ENCODE peak calls at places on chromosomes 4 and X, in five cellular contexts. W, F, A, S and K are unnamed samples.

GRCh38 chrX:45903781-45904201 is 641.4 kb downstream of the ZNF674 start:
- DNase-seq in S (no peak), W (no peak), A (no peak), F (no peak), K (no peak)

GRCh38 chr4:80024335-80024734 is 48.7 kb downstream of the ANTXR2 start:
- DNase-seq in W (no peak), S (no peak), A (no peak), F (no peak), K (no peak)

GRCh38 chrX:84339507-84340364 is 151.7 kb upstream of the RPS6KA6 start:
- DNase-seq in F (peak), S (no peak), W (no peak), A (no peak), K (no peak)

GRCh38 chrX:38859602-38860001 is 58.3 kb downstream of the MID1IP1 start:
- DNase-seq in W (no peak), S (no peak), A (no peak), F (peak), K (no peak)

GRCh38 chr4:113684534-113685091 is 76.9 kb downstream of the CAMK2D start:
- DNase-seq in S (no peak), F (peak), W (peak), A (no peak), K (no peak)

GRCh38 chr4:1410491-1411325 is 4.5 kb upstream of the NKX1-1 start:
- DNase-seq in S (peak), A (no peak), F (peak), W (peak), K (no peak)

GRCh38 chr4:128364565-128364964 is 77.0 kb upstream of the PGRMC2 start:
- DNase-seq in W (no peak), F (no peak), A (no peak), S (no peak), K (no peak)

GRCh38 chrX:50648151-50648550 is 165.8 kb downstream of the SHROOM4 start:
- DNase-seq in A (no peak), W (no peak), S (no peak), F (peak), K (no peak)

GRCh38 chr4:124684301-124684700 is 28.2 kb downstream of the ANKRD50 start:
- DNase-seq in F (no peak), A (no peak), S (no peak), W (no peak), K (no peak)

GRCh38 chr4:141169391-141169790 is 36.1 kb upstream of the RNF150 start:
- DNase-seq in A (no peak), F (no peak), W (no peak), S (no peak), K (no peak)

GRCh38 chrX:49308604-49309269 is 5.3 kb downstream of the GAGE10 start:
- DNase-seq in A (peak), W (no peak), F (peak), S (no peak), K (no peak)

GRCh38 chrX:107673933-107674479 is 45.7 kb downstream of the PRPS1 start:
- DNase-seq in F (peak), S (no peak), W (peak), A (peak), K (peak)

GRCh38 chr4:49044270-49044669 is 58.2 kb downstream of the CWH43 start:
- DNase-seq in S (no peak), W (no peak), F (peak), A (no peak), K (no peak)

GRCh38 chr4:57102050-57102564 is 8.1 kb downstream of the IGFBP7 start:
- DNase-seq in F (peak), A (no peak), S (no peak), W (peak), K (no peak)

GRCh38 chrX:67717571-67717970 is 173.8 kb downstream of the AR start:
- DNase-seq in A (no peak), W (no peak), F (no peak), S (no peak), K (no peak)

GRCh38 chrX:124771292-124771691 is 424.9 kb downstream of the SH2D1A start:
- DNase-seq in S (no peak), F (no peak), A (no peak), W (no peak), K (no peak)

GRCh38 chr4:17924189-17924588 is 97.4 kb downstream of the LCORL start:
- DNase-seq in F (no peak), A (no peak), S (no peak), W (no peak), K (no peak)

GRCh38 chrX:16466640-16467432 is 183.1 kb upstream of the S100G start:
- DNase-seq in W (no peak), F (peak), A (no peak), S (no peak), K (no peak)

GRCh38 chrX:13667940-13668339 is 15.0 kb downstream of the TCEANC start:
- DNase-seq in A (no peak), S (no peak), F (no peak), W (no peak), K (no peak)

GRCh38 chrX:114058988-114059418 is 524.9 kb upstream of the HTR2C start:
- DNase-seq in W (no peak), F (no peak), A (no peak), S (no peak), K (no peak)

GRCh38 chrX:150753968-150754367 is 60.8 kb downstream of the MTMR1 start:
- DNase-seq in A (no peak), S (no peak), F (no peak), W (no peak), K (no peak)

GRCh38 chrX:97308161-97308560 is 424.5 kb downstream of the RPA4 start:
- DNase-seq in S (no peak), A (no peak), W (no peak), F (peak), K (no peak)

GRCh38 chr4:106502106-106502699 is 133.6 kb upstream of the GIMD1 start:
- DNase-seq in A (no peak), W (no peak), F (peak), S (no peak), K (peak)

GRCh38 chrX:146602246-146602645 is 207.3 kb upstream of the CXorf51B start:
- DNase-seq in W (no peak), A (no peak), F (no peak), S (no peak), K (no peak)

DNA sequence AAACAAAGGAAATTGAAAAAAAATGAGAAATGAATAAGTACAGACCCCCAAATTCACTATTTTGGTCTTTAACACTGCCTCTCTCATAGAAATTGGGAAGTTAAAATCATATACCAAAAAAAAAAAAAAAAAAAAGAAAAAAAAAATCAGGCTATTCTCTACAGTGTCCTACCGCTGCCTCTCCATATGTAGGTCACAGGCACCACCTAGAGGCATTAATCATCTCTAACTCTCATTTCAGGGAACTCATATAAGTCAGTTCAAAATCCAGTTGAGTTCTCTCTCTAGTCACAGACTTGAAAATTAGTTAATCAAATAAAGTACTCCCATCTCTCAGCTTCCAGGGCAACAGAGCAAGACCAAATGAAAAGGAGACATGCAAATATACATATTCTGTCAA is 47.9 kb downstream of the COX18 start:
- DNase-seq in F (peak), A (no peak), W (no peak), S (no peak), K (no peak)
- TF ChIP-seq CTCF in F (peak), A (no peak), W (no peak), S (peak), K (no peak)

DNA sequence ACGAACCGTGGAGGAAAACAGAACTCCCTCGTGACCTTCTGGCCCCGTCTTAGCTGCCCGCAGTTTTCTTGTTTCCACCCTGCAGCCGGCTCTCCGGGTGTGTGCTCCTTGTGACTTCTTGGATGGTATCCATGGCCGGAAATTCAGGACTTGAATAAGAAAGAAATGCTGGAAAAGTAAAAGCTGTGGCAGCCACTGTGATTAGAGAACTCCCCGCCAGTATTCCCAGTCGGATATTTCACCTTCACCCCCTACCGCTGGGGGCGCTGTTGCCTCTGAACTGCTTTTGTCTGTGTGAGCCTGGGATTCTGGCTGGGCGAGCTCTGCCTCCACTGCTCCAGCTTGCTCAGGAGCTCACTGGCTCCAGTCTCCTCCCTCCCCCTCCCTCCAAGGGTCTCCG is 41.5 kb upstream of the CYP4V2 start:
- DNase-seq in S (no peak), A (no peak), F (peak), W (no peak), K (no peak)
- TF ChIP-seq CTCF in S (no peak), A (peak), F (peak), W (peak), K (no peak)

GRCh38 chr4:76308548-76308947 is 2.0 kb downstream of the STBD1 start:
- DNase-seq in F (peak), S (no peak), W (no peak), A (no peak), K (no peak)

GRCh38 chr4:76306882-76307669 is 543 bp downstream of the STBD1 start:
- DNase-seq in W (no peak), F (peak), A (peak), S (no peak), K (no peak)

GRCh38 chr4:76305971-76306881 is at the start of gene STBD1:
- DNase-seq in W (peak), S (peak), A (peak), F (peak), K (no peak)

GRCh38 chr4:76309939-76310549 is 3.5 kb downstream of the STBD1 start:
- DNase-seq in A (no peak), S (no peak), W (no peak), F (no peak), K (no peak)

DNA sequence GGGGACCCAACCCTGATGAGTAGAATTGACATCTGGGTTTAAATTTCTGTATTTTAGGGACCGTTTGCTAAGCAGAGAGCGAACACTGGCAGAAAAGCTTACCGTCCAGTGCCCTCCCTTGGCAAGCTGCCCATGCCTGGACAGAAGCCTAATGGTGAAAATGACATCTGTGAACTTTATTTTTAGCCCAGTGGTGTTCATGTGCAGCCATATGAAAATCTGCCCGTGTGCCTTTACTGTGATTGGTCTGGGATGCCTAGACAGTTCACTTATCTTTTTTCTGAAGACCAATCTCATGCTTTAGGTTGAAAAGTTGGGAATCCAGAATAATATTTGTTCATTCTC is 1.1 kb downstream of the STBD1 start:
- DNase-seq in W (no peak), A (no peak), S (no peak), F (no peak), K (no peak)
- TF ChIP-seq CTCF in W (no peak), A (no peak), S (no peak), F (no peak), K (no peak)

GRCh38 chrX:119758682-119759332 is 419 bp downstream of the SOWAHD start:
- DNase-seq in A (peak), S (no peak), F (no peak), W (no peak), K (no peak)
- TF ChIP-seq CTCF in A (no peak), S (no peak), F (no peak), W (no peak), K (no peak)

GRCh38 chr4:119781044-119781443 is 152.4 kb upstream of the PDE5A start:
- DNase-seq in W (no peak), S (no peak), A (no peak), F (no peak), K (no peak)

GRCh38 chr4:119788334-119789266 is 160.0 kb upstream of the PDE5A start:
- DNase-seq in W (no peak), F (peak), A (no peak), S (no peak), K (no peak)

GRCh38 chr4:119783200-119783978 is 154.8 kb upstream of the PDE5A start:
- DNase-seq in W (no peak), A (no peak), F (no peak), S (no peak), K (no peak)

DNA sequence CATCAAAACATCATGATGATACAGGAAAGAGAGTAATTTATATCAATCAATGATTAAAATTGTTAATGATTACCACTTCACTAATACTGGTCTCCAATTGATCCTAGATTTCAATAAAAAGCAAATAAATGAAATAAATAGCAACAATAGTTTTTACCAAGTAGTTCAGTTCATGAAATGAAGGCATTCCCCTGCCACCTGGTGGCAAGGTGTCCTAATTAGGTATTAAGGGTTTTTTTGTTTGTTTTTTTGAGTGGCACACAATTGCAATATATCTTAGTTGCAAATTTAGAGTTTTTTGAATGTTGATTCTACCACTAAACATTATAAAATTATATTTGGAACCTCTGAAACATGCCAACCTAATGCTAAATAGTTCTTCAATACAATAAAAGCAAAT is 157.4 kb upstream of the PDE5A start:
- DNase-seq in S (no peak), A (no peak), F (peak), W (no peak), K (no peak)
- TF ChIP-seq CTCF in S (peak), A (no peak), F (peak), W (no peak), K (no peak)

GRCh38 chr4:167873536-167873935 is 218.8 kb upstream of the ANXA10 start:
- DNase-seq in W (no peak), A (no peak), F (peak), S (no peak), K (no peak)
- TF ChIP-seq CTCF in W (no peak), A (no peak), F (no peak), S (no peak), K (no peak)

GRCh38 chr4:119498520-119498919 is 130.1 kb downstream of the PDE5A start:
- DNase-seq in S (no peak), W (no peak), A (peak), F (peak), K (no peak)

GRCh38 chr4:119489305-119489704 is 139.3 kb downstream of the PDE5A start:
- DNase-seq in F (no peak), S (no peak), W (no peak), A (no peak), K (no peak)

GRCh38 chr4:119490335-119490734 is 138.3 kb downstream of the PDE5A start:
- DNase-seq in W (no peak), F (peak), S (no peak), A (no peak), K (no peak)

GRCh38 chr4:119493419-119493818 is 135.2 kb downstream of the PDE5A start:
- DNase-seq in S (no peak), A (no peak), W (no peak), F (peak), K (no peak)
- TF ChIP-seq CTCF in S (peak), A (no peak), W (no peak), F (peak), K (no peak)

DNA sequence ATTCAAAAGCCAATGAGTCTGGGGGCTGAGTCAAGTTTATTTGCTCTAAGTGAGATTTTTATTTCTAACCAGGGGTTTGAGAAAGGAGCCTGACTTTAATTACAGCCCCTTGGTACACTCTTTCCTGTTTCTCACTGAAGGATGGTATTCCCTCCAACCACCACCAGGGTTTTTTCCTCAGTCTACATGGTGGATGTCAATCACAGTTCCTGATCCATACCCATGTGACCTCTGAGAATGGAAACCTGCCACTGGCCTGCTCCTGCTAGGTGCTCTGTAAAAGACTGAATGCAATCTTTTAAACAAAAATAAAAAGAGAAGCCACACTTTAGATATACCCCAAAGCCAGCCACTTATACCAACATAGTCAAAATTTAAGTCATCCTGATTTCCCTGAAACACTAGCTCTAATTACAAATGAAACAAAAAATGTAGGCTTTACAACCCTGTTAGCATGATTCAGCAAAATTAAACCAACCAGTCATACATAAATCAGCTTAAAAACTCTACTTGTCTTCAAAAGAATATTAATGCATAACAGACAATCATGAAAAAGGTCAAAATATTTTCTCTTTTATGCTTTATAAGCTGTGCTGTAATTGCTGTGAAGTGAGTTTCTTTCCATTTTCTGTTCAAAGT is 112.1 kb upstream of the NWD2 start:
- DNase-seq in S (no peak), A (no peak), F (no peak), W (no peak), K (no peak)
- TF ChIP-seq CTCF in S (no peak), A (no peak), F (no peak), W (no peak), K (no peak)